ENCODE peak calls at places on chromosomes 4 and X, in nine cellular contexts. B, E, K, P, F, S, J, Q and A are unnamed samples.

GRCh38 chr4:110632506-110633357 is 9.9 kb upstream of the PITX2 start:
- DNase-seq in B (peak), E (no peak), K (no peak), J (no peak), P (no peak), S (no peak), Q (no peak), F (no peak), A (no peak)

GRCh38 chr4:7400671-7401298 is 33.9 kb downstream of the PSAPL1 start:
- DNase-seq in F (no peak), Q (no peak), B (no peak), S (no peak), J (no peak), E (no peak), P (no peak), K (no peak), A (no peak)

GRCh38 chr4:26218677-26219181 is 102.1 kb upstream of the RBPJ start:
- DNase-seq in P (no peak), E (no peak), Q (no peak), J (no peak), F (no peak), S (no peak), B (no peak), K (no peak), A (no peak)

GRCh38 chr4:160020804-160021203 is 917.9 kb downstream of the RAPGEF2 start:
- DNase-seq in F (peak), S (no peak), E (no peak), P (no peak), K (no peak), Q (no peak), J (no peak), B (no peak), A (no peak)

GRCh38 chr4:182808673-182809416 is 108.3 kb downstream of the DCTD start:
- DNase-seq in S (peak), F (peak), K (peak), P (peak), J (no peak), E (no peak), Q (peak), B (no peak), A (no peak)

GRCh38 chrX:112784692-112785091 is 55.9 kb downstream of the AMOT start:
- DNase-seq in J (no peak), S (no peak), B (no peak), F (no peak), Q (no peak), K (no peak), P (no peak), E (no peak), A (no peak)

GRCh38 chrX:24498181-24498580 is 33.1 kb downstream of the PDK3 start:
- DNase-seq in S (no peak), B (peak), K (peak), P (no peak), F (no peak), E (no peak), Q (peak), J (no peak), A (no peak)

GRCh38 chrX:136214551-136214950 is 36.6 kb downstream of the MAP7D3 start:
- DNase-seq in P (no peak), S (no peak), J (no peak), Q (no peak), K (peak), F (peak), E (no peak), B (no peak), A (no peak)

GRCh38 chrX:9745417-9746115 is 20.1 kb downstream of the GPR143 start:
- DNase-seq in J (peak), B (peak), P (no peak), Q (no peak), F (no peak), K (peak), S (no peak), E (no peak), A (no peak)

GRCh38 chr4:52841707-52842456 is 20.2 kb upstream of the RASL11B start:
- DNase-seq in B (no peak), Q (no peak), K (no peak), S (no peak), E (no peak), J (no peak), P (no peak), F (no peak), A (no peak)

GRCh38 chr4:6009452-6009851 is 8.8 kb downstream of the C4orf50 start:
- DNase-seq in E (peak), P (no peak), B (no peak), Q (no peak), S (no peak), K (no peak), J (no peak), F (no peak), A (no peak)

GRCh38 chrX:50614460-50614859 is 143.8 kb upstream of the DGKK start:
- DNase-seq in P (no peak), B (no peak), E (no peak), J (no peak), F (no peak), Q (no peak), K (no peak), S (no peak), A (no peak)

GRCh38 chr4:74534121-74534520 is 89.2 kb downstream of the AREG start:
- DNase-seq in B (no peak), S (no peak), E (no peak), P (no peak), Q (no peak), J (no peak), K (no peak), F (peak), A (no peak)

GRCh38 chr4:17761062-17761461 is 20.4 kb downstream of the FAM184B start:
- DNase-seq in F (no peak), J (no peak), S (no peak), K (no peak), P (no peak), E (no peak), Q (no peak), B (no peak), A (no peak)

GRCh38 chr4:152515678-152516077 is 20.2 kb downstream of the FBXW7 start:
- DNase-seq in E (no peak), S (no peak), K (peak), J (no peak), Q (no peak), F (peak), P (no peak), B (no peak), A (no peak)

GRCh38 chr4:98181815-98182214 is 38.5 kb upstream of the STPG2 start:
- DNase-seq in B (no peak), J (no peak), F (no peak), Q (no peak), P (no peak), K (peak), E (no peak), S (no peak), A (no peak)

GRCh38 chrX:45351478-45351877 is 150.8 kb upstream of the DIPK2B start:
- DNase-seq in Q (no peak), S (no peak), K (peak), E (no peak), P (no peak), F (peak), B (no peak), J (no peak), A (no peak)

GRCh38 chrX:370244-370962 is 16.3 kb downstream of the PPP2R3B start:
- DNase-seq in S (no peak), J (peak), F (no peak), P (no peak), Q (no peak), K (no peak), E (no peak), B (no peak), A (no peak)

GRCh38 chr4:7313991-7314390 is 120.7 kb downstream of the PSAPL1 start:
- DNase-seq in B (no peak), Q (no peak), J (no peak), P (no peak), S (no peak), F (no peak), K (no peak), E (no peak), A (no peak)

GRCh38 chrX:48071064-48071985 is at the start of gene ZNF630:
- DNase-seq in K (peak), S (peak), B (peak), P (peak), J (peak), E (no peak), Q (peak), F (peak), A (peak)

GRCh38 chrX:55163171-55163570 is 57.0 kb upstream of the PAGE5 start:
- DNase-seq in F (no peak), S (no peak), Q (no peak), B (no peak), K (no peak), E (no peak), J (no peak), P (no peak), A (no peak)

GRCh38 chr4:149264093-149264733 is 551.4 kb downstream of the IQCM start:
- DNase-seq in E (no peak), S (no peak), P (no peak), B (peak), Q (peak), K (peak), F (peak), J (peak), A (no peak)

GRCh38 chrX:47690175-47690574 is 31.2 kb upstream of the UXT start:
- DNase-seq in J (no peak), B (no peak), F (no peak), S (no peak), Q (no peak), P (no peak), E (no peak), K (no peak), A (no peak)

GRCh38 chr4:86279247-86279960 is 80.4 kb downstream of the MAPK10 start:
- DNase-seq in B (no peak), F (no peak), J (no peak), S (no peak), P (no peak), Q (peak), K (no peak), E (no peak), A (no peak)

GRCh38 chr4:6890358-6890757 is 19.3 kb upstream of the TBC1D14 start:
- DNase-seq in Q (no peak), P (no peak), K (no peak), S (no peak), E (no peak), J (no peak), B (no peak), F (no peak), A (no peak)

GRCh38 chr4:71221510-71222466 is 117.0 kb upstream of the SLC4A4 start:
- DNase-seq in E (no peak), Q (no peak), P (no peak), B (no peak), K (no peak), J (no peak), S (no peak), F (peak), A (no peak)

GRCh38 chrX:16869393-16870094 is 618 bp downstream of the RBBP7 start:
- DNase-seq in F (peak), P (no peak), B (peak), S (no peak), K (no peak), E (no peak), Q (peak), J (peak), A (peak)

GRCh38 chr4:38716271-38716670 is 52.3 kb downstream of the KLF3 start:
- DNase-seq in E (no peak), K (no peak), Q (no peak), F (no peak), P (no peak), J (no peak), S (no peak), B (no peak), A (no peak)

GRCh38 chrX:43969504-43970501 is 3.4 kb downstream of the NDP start:
- DNase-seq in S (no peak), K (peak), F (peak), P (no peak), E (no peak), B (no peak), J (no peak), Q (no peak), A (no peak)

GRCh38 chrX:134626434-134626833 is 31.8 kb downstream of the PLAC1 start:
- DNase-seq in F (peak), P (no peak), B (no peak), S (no peak), J (no peak), E (no peak), Q (no peak), K (no peak), A (no peak)

GRCh38 chr4:180799798-180800197 is 1443.4 kb upstream of the TENM3 start:
- DNase-seq in F (no peak), J (no peak), P (no peak), B (no peak), Q (peak), E (no peak), S (no peak), K (no peak), A (no peak)

GRCh38 chr4:53088132-53088531 is 226.0 kb downstream of the RASL11B start:
- DNase-seq in F (no peak), P (no peak), E (no peak), B (no peak), Q (no peak), K (no peak), J (no peak), S (no peak), A (no peak)

GRCh38 chrX:39903343-39903742 is 194.4 kb downstream of the BCOR start:
- DNase-seq in E (no peak), J (no peak), P (no peak), B (no peak), K (no peak), Q (peak), F (peak), S (no peak), A (no peak)

GRCh38 chr4:62909238-62909637 is 1500.0 kb downstream of the TECRL start:
- DNase-seq in S (no peak), Q (no peak), J (no peak), B (no peak), P (no peak), F (no peak), E (no peak), K (no peak), A (no peak)

GRCh38 chr4:100306018-100306417 is 115.8 kb upstream of the DDIT4L start:
- DNase-seq in E (no peak), B (no peak), Q (no peak), S (no peak), F (peak), P (no peak), K (no peak), J (no peak), A (no peak)

GRCh38 chr4:100417565-100417964 is 100.3 kb downstream of the EMCN start:
- DNase-seq in J (no peak), P (no peak), Q (peak), E (no peak), S (no peak), B (no peak), F (no peak), K (no peak), A (no peak)

GRCh38 chr4:170853422-170854021 is 763.8 kb upstream of the AADAT start:
- DNase-seq in J (peak), Q (peak), E (no peak), P (no peak), F (peak), S (peak), B (peak), K (peak), A (no peak)

GRCh38 chr4:113809313-113809712 is 47.8 kb upstream of the CAMK2D start:
- DNase-seq in P (no peak), F (no peak), K (no peak), Q (no peak), S (no peak), J (no peak), E (no peak), B (no peak), A (no peak)